ENCODE peak calls at places on chromosomes 2 and 18, in four cellular contexts. One of them, this sample, is unnamed.

GRCh38 chr2:145096582-145096981 is 576.7 kb upstream of the ZEB2 start:
- DNase-seq in GM12878: no peak
- DNase-seq in HepG2: no peak
- DNase-seq in K562: no peak
- DNase-seq in this sample: no peak

GRCh38 chr2:43184339-43184895 is 42.0 kb downstream of the ZFP36L2 start:
- DNase-seq in GM12878: no peak
- DNase-seq in HepG2: peak
- DNase-seq in K562: peak
- DNase-seq in this sample: no peak

GRCh38 chr2:170744248-170745002 is 25.8 kb upstream of the ERICH2 start:
- DNase-seq in GM12878: no peak
- DNase-seq in HepG2: peak
- DNase-seq in K562: no peak
- DNase-seq in this sample: no peak

GRCh38 chr2:182822733-182823132 is 43.7 kb downstream of the FRZB start:
- DNase-seq in GM12878: no peak
- DNase-seq in HepG2: no peak
- DNase-seq in K562: no peak
- DNase-seq in this sample: no peak

GRCh38 chr18:48961547-48961946 is 10.8 kb upstream of the SMAD7 start:
- DNase-seq in GM12878: no peak
- DNase-seq in HepG2: no peak
- DNase-seq in K562: no peak
- DNase-seq in this sample: no peak

GRCh38 chr2:21070322-21071257 is 26.7 kb upstream of the APOB start:
- DNase-seq in GM12878: no peak
- DNase-seq in HepG2: peak
- DNase-seq in K562: no peak
- DNase-seq in this sample: no peak

GRCh38 chr2:164972216-164972615 is 16.9 kb upstream of the SLC38A11 start:
- DNase-seq in GM12878: no peak
- DNase-seq in HepG2: no peak
- DNase-seq in K562: no peak
- DNase-seq in this sample: no peak

GRCh38 chr2:101145406-101145805 is 5.8 kb downstream of the TBC1D8 start:
- DNase-seq in GM12878: no peak
- DNase-seq in HepG2: no peak
- DNase-seq in K562: no peak
- DNase-seq in this sample: no peak

GRCh38 chr2:209425082-209426071 is 1.5 kb downstream of the MAP2 start:
- DNase-seq in GM12878: no peak
- DNase-seq in HepG2: peak
- DNase-seq in K562: no peak
- DNase-seq in this sample: peak

GRCh38 chr2:48048725-48049124 is 142.4 kb upstream of the FBXO11 start:
- DNase-seq in GM12878: no peak
- DNase-seq in HepG2: no peak
- DNase-seq in K562: no peak
- DNase-seq in this sample: no peak

GRCh38 chr18:22324191-22325131 is 93.3 kb downstream of the CTAGE1 start:
- DNase-seq in GM12878: no peak
- DNase-seq in HepG2: no peak
- DNase-seq in K562: no peak
- DNase-seq in this sample: peak

DNA sequence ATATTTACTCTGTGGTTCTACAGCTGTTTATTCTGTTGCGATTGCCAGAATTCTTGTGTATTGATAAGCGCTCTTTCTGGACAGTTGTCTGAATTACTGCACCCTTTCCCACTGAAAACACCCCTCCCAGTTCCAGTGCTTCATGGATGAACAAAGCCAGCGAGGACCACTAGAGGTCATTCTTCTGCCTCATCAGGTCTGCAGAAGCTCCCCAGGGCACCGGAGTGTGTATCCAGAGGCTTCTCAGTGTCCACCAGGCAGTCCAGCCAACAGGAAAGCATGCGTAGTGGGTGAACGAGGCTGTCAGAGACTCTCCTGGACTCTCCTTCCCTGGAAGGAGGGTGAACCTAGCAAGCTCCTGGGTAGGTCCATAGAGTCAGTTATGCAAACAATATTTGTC is 40.6 kb upstream of the INHBB start:
- DNase-seq in GM12878: no peak
- DNase-seq in HepG2: peak
- DNase-seq in K562: peak
- DNase-seq in this sample: peak
- TF ChIP-seq BHLHE40 in GM12878: no peak
- TF ChIP-seq BHLHE40 in HepG2: no peak
- TF ChIP-seq BHLHE40 in K562: no peak
- TF ChIP-seq BHLHE40 in this sample: no peak

GRCh38 chr18:37607281-37607680 is 41.7 kb upstream of the CELF4 start:
- DNase-seq in GM12878: no peak
- DNase-seq in HepG2: no peak
- DNase-seq in K562: no peak
- DNase-seq in this sample: no peak
- TF ChIP-seq FOXK2 in GM12878: no peak
- TF ChIP-seq FOXK2 in HepG2: no peak
- TF ChIP-seq FOXK2 in K562: no peak
- TF ChIP-seq FOXK2 in this sample: no peak

GRCh38 chr2:12261993-12262680 is 454.6 kb upstream of the TRIB2 start:
- DNase-seq in GM12878: no peak
- DNase-seq in HepG2: no peak
- DNase-seq in K562: no peak
- DNase-seq in this sample: no peak

GRCh38 chr2:12254280-12254860 is 462.4 kb upstream of the TRIB2 start:
- DNase-seq in GM12878: no peak
- DNase-seq in HepG2: no peak
- DNase-seq in K562: no peak
- DNase-seq in this sample: no peak

GRCh38 chr2:12253167-12253778 is 463.5 kb upstream of the TRIB2 start:
- DNase-seq in GM12878: no peak
- DNase-seq in HepG2: no peak
- DNase-seq in K562: no peak
- DNase-seq in this sample: no peak

GRCh38 chr2:12259497-12259896 is 457.2 kb upstream of the TRIB2 start:
- DNase-seq in GM12878: no peak
- DNase-seq in HepG2: no peak
- DNase-seq in K562: no peak
- DNase-seq in this sample: no peak

GRCh38 chr2:12257476-12257875 is 459.3 kb upstream of the TRIB2 start:
- DNase-seq in GM12878: no peak
- DNase-seq in HepG2: no peak
- DNase-seq in K562: no peak
- DNase-seq in this sample: no peak
- TF ChIP-seq BHLHE40 in GM12878: no peak
- TF ChIP-seq BHLHE40 in HepG2: no peak
- TF ChIP-seq BHLHE40 in K562: no peak
- TF ChIP-seq BHLHE40 in this sample: no peak

GRCh38 chr2:191580581-191580980 is 97.4 kb upstream of the NABP1 start:
- DNase-seq in GM12878: no peak
- DNase-seq in HepG2: no peak
- DNase-seq in K562: no peak
- DNase-seq in this sample: no peak
- TF ChIP-seq FOXK2 in GM12878: no peak
- TF ChIP-seq FOXK2 in HepG2: no peak
- TF ChIP-seq FOXK2 in K562: no peak
- TF ChIP-seq FOXK2 in this sample: no peak

DNA sequence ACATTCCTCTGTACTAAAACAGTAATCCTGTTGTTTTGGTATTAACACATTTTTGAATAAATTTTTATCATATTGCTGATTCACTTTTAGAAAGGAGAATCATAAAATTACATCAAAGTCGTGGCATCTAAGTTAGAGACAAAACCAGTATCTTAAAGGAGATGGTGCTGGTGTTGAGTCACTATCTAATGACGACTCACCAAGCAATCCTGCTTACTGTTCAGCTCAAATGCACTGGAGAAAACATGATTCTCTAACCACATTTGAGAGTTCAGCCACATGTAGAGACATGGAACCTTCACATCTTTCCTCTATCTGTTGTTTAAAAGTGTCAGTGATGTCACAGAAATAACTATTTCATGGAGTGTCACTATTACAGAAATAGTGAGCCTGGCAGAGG is 473.8 kb downstream of the TGIF1 start:
- DNase-seq in GM12878: no peak
- DNase-seq in HepG2: no peak
- DNase-seq in K562: no peak
- DNase-seq in this sample: no peak
- TF ChIP-seq BHLHE40 in GM12878: no peak
- TF ChIP-seq BHLHE40 in HepG2: no peak
- TF ChIP-seq BHLHE40 in K562: no peak
- TF ChIP-seq BHLHE40 in this sample: no peak

GRCh38 chr2:69608109-69608508 is 35.4 kb downstream of the AAK1 start:
- DNase-seq in GM12878: no peak
- DNase-seq in HepG2: no peak
- DNase-seq in K562: no peak
- DNase-seq in this sample: no peak
- TF ChIP-seq FOXK2 in GM12878: no peak
- TF ChIP-seq FOXK2 in HepG2: no peak
- TF ChIP-seq FOXK2 in K562: no peak
- TF ChIP-seq FOXK2 in this sample: no peak

DNA sequence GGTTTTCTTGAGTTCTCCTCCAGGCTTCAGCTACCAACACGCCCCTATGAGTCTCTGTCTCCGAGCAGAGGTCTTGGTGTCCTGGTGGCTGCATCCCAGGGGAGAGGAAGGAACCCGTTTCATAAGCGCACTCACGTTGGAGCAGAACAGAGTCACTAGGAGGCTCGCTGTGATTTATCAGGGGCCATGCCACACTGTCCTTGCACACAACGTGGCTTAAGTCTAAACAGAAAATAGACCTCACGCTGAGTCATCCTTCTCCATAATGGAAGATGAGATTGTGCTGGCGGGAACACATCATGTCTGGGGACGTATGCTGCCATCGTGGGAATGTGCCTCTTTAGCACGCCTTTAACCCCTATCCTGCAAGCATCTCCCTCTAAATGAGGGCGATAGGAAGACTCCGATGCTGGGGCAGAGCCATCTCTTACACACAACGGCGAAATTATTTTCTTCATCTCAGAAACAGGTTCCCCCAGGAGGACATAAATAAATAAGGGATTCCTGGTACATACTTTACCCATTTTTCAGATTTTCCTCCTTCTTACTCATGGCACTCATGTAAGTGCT is 211.4 kb downstream of the KLHL29 start:
- DNase-seq in GM12878: no peak
- DNase-seq in HepG2: no peak
- DNase-seq in K562: no peak
- DNase-seq in this sample: no peak
- TF ChIP-seq BHLHE40 in GM12878: no peak
- TF ChIP-seq BHLHE40 in HepG2: no peak
- TF ChIP-seq BHLHE40 in K562: no peak
- TF ChIP-seq BHLHE40 in this sample: no peak

DNA sequence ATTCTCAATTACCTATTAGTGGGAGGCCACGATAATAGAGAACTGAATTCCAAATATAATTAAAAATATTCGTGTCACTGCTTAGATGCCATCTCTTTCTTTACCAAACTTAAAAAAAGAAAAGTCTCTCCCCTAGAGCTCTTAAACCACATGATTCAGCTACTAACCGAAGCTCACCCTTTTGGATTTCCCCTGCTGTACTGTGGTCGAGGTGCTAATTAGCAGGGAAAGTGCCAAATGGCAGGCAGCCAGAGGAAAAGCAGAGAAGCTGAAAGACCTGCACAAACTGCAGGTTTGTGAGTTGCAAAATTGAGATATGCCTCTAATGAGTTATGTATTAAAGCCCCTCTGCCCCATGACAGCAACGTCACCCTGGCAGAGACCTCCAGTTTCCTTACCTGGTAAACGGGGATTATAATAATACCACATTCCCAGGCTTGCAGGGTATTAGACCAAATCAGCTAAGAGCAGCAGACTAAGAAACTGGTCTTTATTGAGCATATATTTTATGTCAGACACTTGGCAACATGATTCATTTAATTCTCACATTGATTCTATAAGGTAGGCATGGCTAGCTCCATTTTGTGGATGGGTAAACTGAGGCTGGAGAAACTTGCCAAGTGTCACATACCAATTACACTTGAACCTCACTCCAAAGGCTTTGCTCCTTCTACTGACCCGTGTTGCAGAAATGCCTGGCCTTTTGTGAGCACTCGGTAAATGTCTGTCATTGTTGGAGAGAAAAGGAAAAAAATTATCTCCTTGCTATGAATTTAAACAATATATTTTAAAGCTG is 259.7 kb downstream of the LPIN1 start:
- DNase-seq in GM12878: peak
- DNase-seq in HepG2: no peak
- DNase-seq in K562: no peak
- DNase-seq in this sample: no peak
- TF ChIP-seq FOXK2 in GM12878: no peak
- TF ChIP-seq FOXK2 in HepG2: no peak
- TF ChIP-seq FOXK2 in K562: no peak
- TF ChIP-seq FOXK2 in this sample: no peak